ENCODE peak calls at places on chromosomes 3 and 15, in five cellular contexts. One of them, this sample, is unnamed.
A peak's percentile ranks its signal among the peaks of the same experiment; 100 is the strongest.

GRCh38 chr3:21942328-21942727 is 191.3 kb upstream of the ZNF385D start:
- DNase-seq in dorsolateral prefrontal cortex: no peak
- DNase-seq in stimulated activated CD4-positive, alpha-beta T cell treated with anti-CD3 and anti-CD28 coated beads, Interleukin-1b, Interleukin-23, amount 100 ng/mL, for 24 hours: no peak
- DNase-seq in naive thymus-derived CD8-positive, alpha-beta T cell: no peak
- DNase-seq in OCI-LY7: no peak
- DNase-seq in this sample: no peak

GRCh38 chr3:107674371-107674770 is 151.6 kb downstream of the BBX start:
- DNase-seq in stimulated activated CD4-positive, alpha-beta T cell treated with anti-CD3 and anti-CD28 coated beads, Interleukin-1b, Interleukin-23, amount 100 ng/mL, for 24 hours: no peak
- DNase-seq in dorsolateral prefrontal cortex: no peak
- DNase-seq in naive thymus-derived CD8-positive, alpha-beta T cell: no peak
- DNase-seq in OCI-LY7: no peak
- DNase-seq in this sample: no peak

GRCh38 chr3:186746008-186746407 is 28.8 kb downstream of the KNG1 start:
- DNase-seq in OCI-LY7: no peak
- DNase-seq in naive thymus-derived CD8-positive, alpha-beta T cell: no peak
- DNase-seq in dorsolateral prefrontal cortex: no peak
- DNase-seq in stimulated activated CD4-positive, alpha-beta T cell treated with anti-CD3 and anti-CD28 coated beads, Interleukin-1b, Interleukin-23, amount 100 ng/mL, for 24 hours: no peak
- DNase-seq in this sample: no peak

GRCh38 chr3:171606151-171606751 is 146.0 kb upstream of the TNIK start:
- DNase-seq in stimulated activated CD4-positive, alpha-beta T cell treated with anti-CD3 and anti-CD28 coated beads, Interleukin-1b, Interleukin-23, amount 100 ng/mL, for 24 hours: no peak
- DNase-seq in dorsolateral prefrontal cortex: no peak
- DNase-seq in OCI-LY7: no peak
- DNase-seq in naive thymus-derived CD8-positive, alpha-beta T cell: no peak
- DNase-seq in this sample: no peak

GRCh38 chr15:26635105-26635504 is 137.8 kb downstream of the GABRB3 start:
- DNase-seq in OCI-LY7: no peak
- DNase-seq in dorsolateral prefrontal cortex: no peak
- DNase-seq in stimulated activated CD4-positive, alpha-beta T cell treated with anti-CD3 and anti-CD28 coated beads, Interleukin-1b, Interleukin-23, amount 100 ng/mL, for 24 hours: no peak
- DNase-seq in naive thymus-derived CD8-positive, alpha-beta T cell: no peak
- DNase-seq in this sample: no peak

GRCh38 chr3:183906234-183906921 is 21.7 kb upstream of the PARL start:
- DNase-seq in naive thymus-derived CD8-positive, alpha-beta T cell: no peak
- DNase-seq in dorsolateral prefrontal cortex: no peak
- DNase-seq in OCI-LY7: no peak
- DNase-seq in stimulated activated CD4-positive, alpha-beta T cell treated with anti-CD3 and anti-CD28 coated beads, Interleukin-1b, Interleukin-23, amount 100 ng/mL, for 24 hours: no peak
- DNase-seq in this sample: no peak

GRCh38 chr3:178084938-178085816 is 451.1 kb upstream of the KCNMB2 start:
- DNase-seq in dorsolateral prefrontal cortex: peak; percentile 89
- DNase-seq in naive thymus-derived CD8-positive, alpha-beta T cell: peak; percentile 33
- DNase-seq in OCI-LY7: no peak
- DNase-seq in stimulated activated CD4-positive, alpha-beta T cell treated with anti-CD3 and anti-CD28 coated beads, Interleukin-1b, Interleukin-23, amount 100 ng/mL, for 24 hours: peak; percentile 4
- DNase-seq in this sample: peak; percentile 23

GRCh38 chr3:56754753-56755365 is 46.9 kb downstream of the ARHGEF3 start:
- DNase-seq in naive thymus-derived CD8-positive, alpha-beta T cell: peak; percentile 29
- DNase-seq in dorsolateral prefrontal cortex: no peak
- DNase-seq in OCI-LY7: peak; percentile 29
- DNase-seq in stimulated activated CD4-positive, alpha-beta T cell treated with anti-CD3 and anti-CD28 coated beads, Interleukin-1b, Interleukin-23, amount 100 ng/mL, for 24 hours: no peak
- DNase-seq in this sample: peak; percentile 46

GRCh38 chr3:159025733-159026132 is 223.9 kb downstream of the MFSD1 start:
- DNase-seq in OCI-LY7: no peak
- DNase-seq in dorsolateral prefrontal cortex: no peak
- DNase-seq in stimulated activated CD4-positive, alpha-beta T cell treated with anti-CD3 and anti-CD28 coated beads, Interleukin-1b, Interleukin-23, amount 100 ng/mL, for 24 hours: no peak
- DNase-seq in naive thymus-derived CD8-positive, alpha-beta T cell: no peak
- DNase-seq in this sample: no peak

GRCh38 chr3:172591876-172592771 is 68.9 kb upstream of the TNFSF10 start:
- DNase-seq in OCI-LY7: no peak
- DNase-seq in naive thymus-derived CD8-positive, alpha-beta T cell: peak; percentile 66
- DNase-seq in dorsolateral prefrontal cortex: no peak
- DNase-seq in stimulated activated CD4-positive, alpha-beta T cell treated with anti-CD3 and anti-CD28 coated beads, Interleukin-1b, Interleukin-23, amount 100 ng/mL, for 24 hours: peak; percentile 84
- DNase-seq in this sample: peak; percentile 46